ENCODE peak calls at places on chromosomes 6 and 20, in ten cellular contexts. Z is body of pancreas, Q is upper lobe of left lung, B is heart left ventricle, T is HCT116, C is IMR-90, F is K562, U is GM12878, I is gastrocnemius medialis, E is right lobe of liver. J is an unnamed sample.

GRCh38 chr20:57805784-57806183 is 96.0 kb upstream of the PMEPA1 start:
- ATAC-seq in C (no peak), U (no peak), Z (no peak), F (no peak), B (no peak), I (no peak), E (no peak), T (no peak), Q (no peak), J (no peak)

GRCh38 chr6:129419324-129419723 is 290.7 kb downstream of the ARHGAP18 start:
- ATAC-seq in I (no peak), C (no peak), Z (no peak), U (peak), T (peak), F (peak), E (no peak), B (no peak), Q (no peak), J (no peak)

GRCh38 chr20:24949756-24950127 is 673 bp downstream of the CST7 start:
- ATAC-seq in C (no peak), T (peak), I (no peak), U (no peak), F (peak), Q (peak), B (peak), E (no peak), Z (no peak), J (no peak)

GRCh38 chr6:16698988-16699868 is 62.0 kb downstream of the ATXN1 start:
- ATAC-seq in E (peak), C (peak), U (peak), F (no peak), I (peak), Z (no peak), B (peak), Q (no peak), T (no peak), J (no peak)

GRCh38 chr6:151148111-151148510 is 91.7 kb upstream of the AKAP12 start:
- ATAC-seq in F (peak), Z (no peak), E (no peak), B (peak), I (no peak), T (no peak), C (no peak), U (no peak), Q (no peak), J (no peak)

GRCh38 chr6:150857062-150857905 is 8.2 kb upstream of the MTHFD1L start:
- ATAC-seq in Q (peak), U (peak), E (no peak), C (peak), I (no peak), Z (peak), F (peak), T (peak), B (peak), J (peak)

GRCh38 chr6:153074761-153075160 is 56.3 kb downstream of the RGS17 start:
- ATAC-seq in E (no peak), F (no peak), B (no peak), Z (no peak), C (no peak), Q (no peak), I (no peak), U (no peak), T (no peak), J (no peak)

GRCh38 chr6:85678602-85679444 is 36.1 kb upstream of the SYNCRIP start:
- ATAC-seq in E (peak), I (peak), U (peak), Q (peak), B (peak), Z (peak), F (peak), C (peak), T (peak), J (peak)

GRCh38 chr20:32672982-32673727 is 586 bp downstream of the C20orf203 start:
- ATAC-seq in I (no peak), E (peak), B (peak), C (no peak), U (peak), F (peak), Z (no peak), Q (peak), T (no peak), J (no peak)

GRCh38 chr6:28206527-28207243 is 18.4 kb upstream of the ZSCAN9 start:
- ATAC-seq in I (no peak), E (no peak), Z (no peak), F (no peak), U (no peak), B (no peak), C (peak), Q (no peak), T (no peak), J (no peak)

GRCh38 chr6:98601697-98602096 is 232.7 kb upstream of the POU3F2 start:
- ATAC-seq in U (no peak), C (no peak), Q (peak), B (no peak), Z (no peak), I (no peak), T (no peak), F (no peak), E (no peak), J (no peak)

GRCh38 chr6:136095961-136096360 is 154.2 kb downstream of the MTFR2 start:
- ATAC-seq in E (peak), U (no peak), Z (no peak), Q (peak), I (peak), F (no peak), C (no peak), B (peak), T (no peak), J (peak)

GRCh38 chr6:147508073-147508870 is at the start of gene SAMD5:
- ATAC-seq in B (peak), T (peak), U (peak), F (peak), C (peak), E (peak), I (peak), Q (peak), Z (peak), J (peak)

GRCh38 chr6:90187437-90188049 is 109.1 kb downstream of the BACH2 start:
- ATAC-seq in I (peak), C (no peak), Z (no peak), B (peak), T (no peak), Q (no peak), E (peak), U (no peak), F (peak), J (no peak)

GRCh38 chr20:17910828-17911294 is 57.7 kb downstream of the SNX5 start:
- ATAC-seq in Q (peak), E (peak), C (peak), B (peak), F (peak), I (peak), T (no peak), U (peak), Z (peak), J (peak)

GRCh38 chr20:50252715-50253500 is 62.3 kb downstream of the CEBPB start:
- ATAC-seq in F (no peak), U (no peak), C (no peak), E (no peak), Z (no peak), B (no peak), T (no peak), Q (no peak), I (no peak), J (no peak)

GRCh38 chr6:109039795-109040194 is 54.9 kb downstream of the SESN1 start:
- ATAC-seq in Z (no peak), C (no peak), E (no peak), F (no peak), Q (no peak), T (no peak), B (no peak), I (peak), U (no peak), J (no peak)

GRCh38 chr6:161522286-161522685 is 248.4 kb upstream of the AGPAT4 start:
- ATAC-seq in B (no peak), I (no peak), C (no peak), Q (no peak), F (no peak), Z (no peak), E (no peak), U (no peak), T (no peak), J (no peak)

GRCh38 chr6:19410477-19410876 is 426.7 kb upstream of the ID4 start:
- ATAC-seq in F (no peak), I (no peak), Z (no peak), U (no peak), B (no peak), T (peak), C (no peak), E (no peak), Q (peak), J (no peak)

GRCh38 chr6:136333824-136334464 is 44.3 kb upstream of the BCLAF1 start:
- ATAC-seq in Z (no peak), T (no peak), Q (no peak), E (no peak), F (peak), I (no peak), B (no peak), C (no peak), U (no peak), J (no peak)

GRCh38 chr6:98844244-98845161 is 10.1 kb downstream of the POU3F2 start:
- ATAC-seq in I (no peak), F (no peak), C (no peak), T (no peak), Q (no peak), Z (no peak), E (peak), U (no peak), B (no peak), J (no peak)

GRCh38 chr20:1569417-1569861 is 11.9 kb upstream of the SIRPD start:
- ATAC-seq in U (no peak), Q (peak), Z (no peak), T (peak), F (peak), E (no peak), C (no peak), I (no peak), B (no peak), J (no peak)

GRCh38 chr6:118639054-118639964 is 12.1 kb downstream of the CEP85L start:
- ATAC-seq in C (no peak), T (no peak), I (no peak), Q (no peak), E (peak), U (peak), F (peak), Z (no peak), B (no peak), J (no peak)

GRCh38 chr20:62958388-62959100 is 6.0 kb downstream of the SLC17A9 start:
- ATAC-seq in B (no peak), F (no peak), C (no peak), T (no peak), E (no peak), I (no peak), U (no peak), Z (no peak), Q (no peak), J (no peak)
- TF ChIP-seq POLR2A in B (no peak), F (no peak), C (no peak), T (no peak), E (no peak), I (no peak), U (no peak), Z (no peak), Q (no peak), J (no peak)

GRCh38 chr20:53921443-53921973 is 148.9 kb downstream of the BCAS1 start:
- ATAC-seq in Z (no peak), B (no peak), Q (no peak), I (no peak), C (no peak), T (no peak), E (no peak), F (no peak), U (no peak), J (no peak)
- H3K4me3 ChIP-seq in Z (no peak), B (no peak), Q (no peak), I (no peak), C (no peak), T (no peak), E (no peak), F (no peak), U (no peak), J (no peak)

GRCh38 chr20:22576733-22577514 is 7.4 kb downstream of the FOXA2 start:
- ATAC-seq in I (no peak), C (no peak), U (no peak), F (no peak), Q (no peak), Z (no peak), E (no peak), T (no peak), B (no peak), J (no peak)

GRCh38 chr20:22575087-22575721 is 9.2 kb downstream of the FOXA2 start:
- ATAC-seq in E (no peak), Z (no peak), F (no peak), I (no peak), T (no peak), C (no peak), B (no peak), Q (no peak), U (peak), J (no peak)

GRCh38 chr20:22576273-22576672 is 8.1 kb downstream of the FOXA2 start:
- ATAC-seq in C (no peak), B (no peak), F (no peak), Q (no peak), U (no peak), Z (no peak), T (no peak), I (no peak), E (peak), J (no peak)

GRCh38 chr20:22574545-22575086 is 9.8 kb downstream of the FOXA2 start:
- ATAC-seq in U (peak), I (no peak), B (no peak), Q (no peak), F (no peak), E (no peak), Z (no peak), C (no peak), T (no peak), J (no peak)

DNA sequence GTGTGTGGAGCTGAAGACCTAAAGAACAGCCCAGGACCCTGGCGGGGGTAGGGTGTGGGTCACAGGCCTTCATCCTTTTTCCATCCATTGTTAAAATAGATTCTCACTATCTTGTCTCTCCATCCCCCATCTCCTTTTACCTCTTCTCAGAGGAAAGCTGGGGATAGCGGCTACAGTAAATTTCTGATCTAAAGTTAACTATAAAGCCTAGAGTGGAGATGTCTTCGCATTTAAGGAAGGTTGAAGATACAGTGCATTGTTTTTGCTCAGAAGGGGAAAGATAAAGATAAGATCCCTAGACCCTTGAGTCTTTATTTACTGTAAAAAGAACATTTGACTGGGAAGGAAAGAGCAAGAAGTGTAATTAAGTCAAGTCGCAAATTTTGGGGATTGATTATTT is 8.6 kb downstream of the FOXA2 start:
- ATAC-seq in I (no peak), T (no peak), Q (no peak), Z (no peak), E (no peak), U (no peak), F (no peak), B (no peak), C (no peak), J (no peak)
- H3K27ac ChIP-seq in I (no peak), T (no peak), Q (peak), Z (peak), E (no peak), U (no peak), F (no peak), B (no peak), C (no peak), J (no peak)

GRCh38 chr20:2651772-2652723 is at the start of gene NOP56:
- ATAC-seq in T (peak), U (peak), I (peak), F (peak), Z (peak), E (peak), Q (peak), C (peak), B (peak), J (peak)
- TF ChIP-seq POLR2A in T (peak), U (peak), I (peak), F (peak), Z (peak), E (peak), Q (peak), C (peak), B (peak), J (peak)

GRCh38 chr6:8059129-8059528 is 5.1 kb downstream of the BLOC1S5 start:
- ATAC-seq in Z (no peak), E (no peak), C (no peak), B (no peak), Q (no peak), U (no peak), I (no peak), F (no peak), T (no peak), J (no peak)
- H3K4me3 ChIP-seq in Z (no peak), E (no peak), C (no peak), B (no peak), Q (no peak), U (no peak), I (no peak), F (no peak), T (no peak), J (no peak)

GRCh38 chr6:168714547-168715260 is 273.7 kb downstream of the SMOC2 start:
- ATAC-seq in Z (no peak), U (no peak), B (no peak), C (no peak), T (no peak), E (no peak), I (no peak), F (no peak), Q (no peak), J (no peak)

GRCh38 chr6:168715643-168716481 is 274.9 kb downstream of the SMOC2 start:
- ATAC-seq in C (no peak), U (no peak), I (no peak), T (no peak), E (no peak), B (no peak), F (no peak), Z (no peak), Q (no peak), J (no peak)

GRCh38 chr6:168713013-168713412 is 272.0 kb downstream of the SMOC2 start:
- ATAC-seq in C (no peak), T (no peak), B (no peak), Q (no peak), Z (no peak), U (no peak), F (no peak), I (no peak), E (no peak), J (no peak)

GRCh38 chr6:168711666-168712300 is 270.8 kb downstream of the SMOC2 start:
- ATAC-seq in T (no peak), U (no peak), Q (no peak), F (no peak), B (no peak), Z (no peak), C (no peak), E (no peak), I (no peak), J (no peak)

GRCh38 chr6:168713839-168714238 is 272.9 kb downstream of the SMOC2 start:
- ATAC-seq in C (no peak), I (no peak), U (no peak), B (peak), T (peak), Z (peak), E (peak), F (peak), Q (no peak), J (no peak)
- H3K27ac ChIP-seq in C (no peak), I (no peak), U (no peak), B (no peak), T (no peak), Z (no peak), E (no peak), F (no peak), Q (no peak), J (no peak)

GRCh38 chr6:29760328-29760727 is 37.1 kb downstream of the HLA-F start:
- ATAC-seq in Z (no peak), F (peak), B (no peak), C (no peak), U (no peak), E (no peak), I (no peak), Q (no peak), T (peak), J (no peak)
- TF ChIP-seq POLR2A in Z (no peak), F (no peak), B (no peak), C (no peak), U (no peak), E (no peak), I (no peak), Q (no peak), T (no peak), J (no peak)